ENCODE peak calls at places on chromosomes 4 and X, in six cellular contexts. One of them, this sample, is unnamed.

GRCh38 chr4:107997001-107997788 is 7.5 kb downstream of the HADH start:
- ATAC-seq in HCT116: no peak
- ATAC-seq in right lobe of liver: peak; percentile 15
- ATAC-seq in A549: no peak
- ATAC-seq in gastrocnemius medialis: peak; percentile 87
- ATAC-seq in body of pancreas: peak; percentile 49
- ATAC-seq in this sample: peak; percentile 90

GRCh38 chr4:7719354-7720174 is 220.1 kb downstream of the AFAP1 start:
- ATAC-seq in HCT116: peak; percentile 93
- ATAC-seq in right lobe of liver: peak; percentile 82
- ATAC-seq in A549: peak; percentile 93
- ATAC-seq in gastrocnemius medialis: no peak
- ATAC-seq in body of pancreas: peak; percentile 58
- ATAC-seq in this sample: peak; percentile 76

GRCh38 chrX:79065696-79066095 is 78.8 kb upstream of the GPR174 start:
- ATAC-seq in HCT116: no peak
- ATAC-seq in right lobe of liver: no peak
- ATAC-seq in A549: no peak
- ATAC-seq in gastrocnemius medialis: no peak
- ATAC-seq in body of pancreas: no peak
- ATAC-seq in this sample: no peak

GRCh38 chr4:126595643-126596042 is 1037.1 kb upstream of the INTU start:
- ATAC-seq in HCT116: no peak
- ATAC-seq in right lobe of liver: no peak
- ATAC-seq in A549: no peak
- ATAC-seq in gastrocnemius medialis: no peak
- ATAC-seq in body of pancreas: no peak
- ATAC-seq in this sample: no peak

GRCh38 chr4:88110826-88111225 is 47.6 kb downstream of the ABCG2 start:
- ATAC-seq in HCT116: no peak
- ATAC-seq in right lobe of liver: peak; percentile 62
- ATAC-seq in A549: no peak
- ATAC-seq in gastrocnemius medialis: no peak
- ATAC-seq in body of pancreas: no peak
- ATAC-seq in this sample: no peak

GRCh38 chrX:108199691-108200090 is 108.1 kb downstream of the ATG4A start:
- ATAC-seq in HCT116: peak; percentile 44
- ATAC-seq in right lobe of liver: peak; percentile 47
- ATAC-seq in A549: peak; percentile 63
- ATAC-seq in gastrocnemius medialis: no peak
- ATAC-seq in body of pancreas: no peak
- ATAC-seq in this sample: no peak

GRCh38 chr4:76753814-76754213 is 144.1 kb downstream of the SOWAHB start:
- ATAC-seq in HCT116: peak; percentile 51
- ATAC-seq in right lobe of liver: no peak
- ATAC-seq in A549: peak; percentile 46
- ATAC-seq in gastrocnemius medialis: no peak
- ATAC-seq in body of pancreas: no peak
- ATAC-seq in this sample: no peak

GRCh38 chr4:56648245-56649151 is 32.6 kb downstream of the HOPX start:
- ATAC-seq in HCT116: no peak
- ATAC-seq in right lobe of liver: no peak
- ATAC-seq in A549: no peak
- ATAC-seq in gastrocnemius medialis: no peak
- ATAC-seq in body of pancreas: no peak
- ATAC-seq in this sample: no peak

DNA sequence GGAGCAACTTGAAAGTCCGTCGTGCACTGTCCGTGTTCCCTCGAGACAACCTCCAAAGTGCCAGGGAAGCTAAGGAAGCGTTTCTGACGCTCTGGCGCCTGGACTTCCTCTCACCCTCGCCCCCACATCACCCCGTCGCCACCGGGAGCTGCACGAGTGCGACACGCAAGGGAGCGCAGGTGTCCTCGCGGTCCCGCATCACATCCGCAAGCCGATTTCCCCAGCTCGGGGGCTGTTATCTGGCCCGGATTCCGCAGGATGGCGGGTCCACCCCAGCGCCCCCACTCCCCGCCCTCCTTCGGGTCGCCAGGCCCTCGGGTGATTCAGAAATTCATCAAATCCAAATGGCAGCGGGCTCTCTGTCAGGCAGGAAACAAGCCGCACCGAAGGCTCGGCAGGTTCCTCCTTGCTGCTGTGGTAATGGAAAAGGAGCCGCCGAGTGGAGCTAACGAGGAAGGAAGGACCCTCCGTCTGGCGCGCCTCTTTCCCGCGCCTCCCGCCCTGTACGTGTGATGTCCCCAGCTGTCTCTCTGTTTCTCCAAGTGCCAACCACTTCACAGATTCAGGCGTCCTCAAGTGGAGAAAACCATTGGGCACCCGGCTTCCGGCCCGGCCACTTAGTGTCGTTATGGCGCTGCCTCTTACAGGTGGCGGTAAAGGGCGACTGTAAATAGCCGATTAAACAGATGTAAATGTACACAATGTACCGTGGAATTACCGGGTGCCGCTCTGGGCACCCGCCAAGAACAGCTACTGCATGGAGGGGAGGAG is 901 bp upstream of the SETD7 start:
- ATAC-seq in HCT116: peak; percentile 31
- ATAC-seq in right lobe of liver: peak; percentile 34
- ATAC-seq in A549: peak; percentile 47
- ATAC-seq in gastrocnemius medialis: peak; percentile 31
- ATAC-seq in body of pancreas: peak; percentile 12
- ATAC-seq in this sample: peak; percentile 13
- TF ChIP-seq POLR2A in HCT116: no peak
- TF ChIP-seq POLR2A in right lobe of liver: no peak
- TF ChIP-seq POLR2A in A549: no peak
- TF ChIP-seq POLR2A in gastrocnemius medialis: no peak
- TF ChIP-seq POLR2A in body of pancreas: peak; percentile 69
- TF ChIP-seq POLR2A in this sample: no peak

GRCh38 chr4:122731676-122732075 is 828 bp upstream of the BBS12 start:
- ATAC-seq in HCT116: no peak
- ATAC-seq in right lobe of liver: no peak
- ATAC-seq in A549: no peak
- ATAC-seq in gastrocnemius medialis: no peak
- ATAC-seq in body of pancreas: no peak
- ATAC-seq in this sample: no peak

GRCh38 chr4:122733805-122734155 is 1.3 kb downstream of the BBS12 start:
- ATAC-seq in HCT116: no peak
- ATAC-seq in right lobe of liver: no peak
- ATAC-seq in A549: no peak
- ATAC-seq in gastrocnemius medialis: no peak
- ATAC-seq in body of pancreas: no peak
- ATAC-seq in this sample: no peak

GRCh38 chr4:122728781-122729330 is 3.6 kb upstream of the BBS12 start:
- ATAC-seq in HCT116: no peak
- ATAC-seq in right lobe of liver: no peak
- ATAC-seq in A549: no peak
- ATAC-seq in gastrocnemius medialis: no peak
- ATAC-seq in body of pancreas: no peak
- ATAC-seq in this sample: no peak

DNA sequence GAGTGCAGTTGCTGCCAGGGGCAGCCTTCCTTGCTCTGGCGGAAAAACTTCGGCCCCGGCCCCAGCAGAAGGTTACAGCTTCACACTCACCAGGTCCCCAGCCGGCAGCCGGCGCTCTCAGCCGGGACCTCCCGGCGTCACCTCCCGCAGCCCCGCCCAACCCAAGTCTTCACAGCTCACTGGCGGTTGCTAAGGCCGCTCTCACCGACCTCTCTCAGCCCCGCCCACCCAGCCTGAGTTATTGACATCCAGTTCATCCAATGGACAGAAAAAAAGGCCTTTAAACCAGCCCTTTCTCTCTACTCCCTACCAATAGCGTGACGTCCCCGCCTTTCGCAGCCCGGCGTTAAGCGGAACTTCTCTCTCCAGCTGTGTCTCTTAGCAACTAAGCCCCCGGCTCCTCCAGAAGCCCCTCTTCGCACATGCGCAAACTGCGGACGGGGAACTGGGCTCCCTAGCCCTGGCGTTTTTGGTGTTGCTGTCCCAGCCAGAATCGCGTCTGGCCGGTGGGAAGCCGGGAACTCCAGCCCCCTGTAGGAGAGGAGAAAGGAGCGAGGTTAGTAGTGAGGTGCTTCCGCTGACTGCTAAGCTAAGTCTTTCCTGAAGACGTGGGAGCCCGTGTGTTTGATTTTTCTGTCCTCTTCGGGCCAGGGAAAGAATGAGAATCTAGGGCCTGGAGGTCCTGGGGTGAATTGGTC is at the start of gene BBS12:
- ATAC-seq in HCT116: peak; percentile 97
- ATAC-seq in right lobe of liver: peak; percentile 99
- ATAC-seq in A549: peak; percentile 98
- ATAC-seq in gastrocnemius medialis: peak; percentile 100
- ATAC-seq in body of pancreas: peak; percentile 100
- ATAC-seq in this sample: peak; percentile 100
- TF ChIP-seq POLR2A in HCT116: no peak
- TF ChIP-seq POLR2A in right lobe of liver: peak; percentile 26
- TF ChIP-seq POLR2A in A549: peak; percentile 25
- TF ChIP-seq POLR2A in gastrocnemius medialis: no peak
- TF ChIP-seq POLR2A in body of pancreas: peak; percentile 80
- TF ChIP-seq POLR2A in this sample: peak; percentile 36

GRCh38 chr4:40990899-40991265 is 223.5 kb downstream of the APBB2 start:
- ATAC-seq in HCT116: no peak
- ATAC-seq in right lobe of liver: peak; percentile 57
- ATAC-seq in A549: peak; percentile 26
- ATAC-seq in gastrocnemius medialis: no peak
- ATAC-seq in body of pancreas: no peak
- ATAC-seq in this sample: no peak

GRCh38 chr4:40990202-40990898 is 224.0 kb downstream of the APBB2 start:
- ATAC-seq in HCT116: peak; percentile 63
- ATAC-seq in right lobe of liver: peak; percentile 8
- ATAC-seq in A549: peak; percentile 87
- ATAC-seq in gastrocnemius medialis: no peak
- ATAC-seq in body of pancreas: no peak
- ATAC-seq in this sample: no peak

GRCh38 chr4:40995850-40996249 is 218.5 kb downstream of the APBB2 start:
- ATAC-seq in HCT116: no peak
- ATAC-seq in right lobe of liver: no peak
- ATAC-seq in A549: no peak
- ATAC-seq in gastrocnemius medialis: no peak
- ATAC-seq in body of pancreas: no peak
- ATAC-seq in this sample: no peak

GRCh38 chr4:40991908-40992307 is 222.4 kb downstream of the APBB2 start:
- ATAC-seq in HCT116: no peak
- ATAC-seq in right lobe of liver: no peak
- ATAC-seq in A549: no peak
- ATAC-seq in gastrocnemius medialis: no peak
- ATAC-seq in body of pancreas: no peak
- ATAC-seq in this sample: no peak

DNA sequence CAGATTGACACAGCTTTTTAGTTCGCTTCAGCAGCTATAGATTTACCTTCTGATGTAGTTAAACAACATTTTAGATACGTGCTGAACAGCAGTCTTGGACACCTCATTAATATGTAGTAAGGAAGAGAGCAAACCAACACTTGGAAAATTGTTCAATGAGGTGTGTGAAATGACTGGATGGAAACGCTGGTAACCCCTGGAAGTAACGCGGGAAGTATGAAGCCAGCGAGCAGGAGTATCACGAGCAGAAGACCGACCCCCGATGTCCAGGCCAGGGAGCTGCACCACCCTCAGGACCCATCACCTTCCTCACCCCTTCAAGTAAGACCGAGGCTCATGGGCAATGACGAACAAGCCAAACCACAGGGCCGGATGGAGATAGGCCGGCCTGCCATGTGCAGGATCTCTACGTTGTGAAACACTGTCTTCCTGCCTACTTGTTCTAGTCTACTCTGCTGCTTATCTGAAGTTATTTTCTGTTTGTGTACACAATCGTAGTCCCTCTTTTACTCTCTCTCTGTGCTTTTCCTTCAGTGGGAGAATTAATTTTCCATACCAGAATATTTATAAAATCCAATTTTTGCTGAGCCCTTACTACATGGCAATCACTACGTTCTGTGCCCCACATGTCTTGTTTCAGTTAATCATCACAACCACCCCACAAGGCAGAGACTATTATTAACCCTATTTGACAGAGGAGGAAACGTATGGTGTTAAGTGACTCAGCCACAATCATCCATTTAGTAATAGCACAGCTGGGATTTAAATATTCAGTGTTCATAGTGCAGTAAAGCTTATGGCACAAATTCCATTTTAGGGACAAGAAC is 221.7 kb downstream of the APBB2 start:
- ATAC-seq in HCT116: peak; percentile 13
- ATAC-seq in right lobe of liver: peak; percentile 56
- ATAC-seq in A549: no peak
- ATAC-seq in gastrocnemius medialis: no peak
- ATAC-seq in body of pancreas: no peak
- ATAC-seq in this sample: no peak
- TF ChIP-seq POLR2A in HCT116: no peak
- TF ChIP-seq POLR2A in right lobe of liver: no peak
- TF ChIP-seq POLR2A in A549: no peak
- TF ChIP-seq POLR2A in gastrocnemius medialis: no peak
- TF ChIP-seq POLR2A in body of pancreas: no peak
- TF ChIP-seq POLR2A in this sample: no peak

GRCh38 chr4:74446193-74446868 is 1.4 kb downstream of the AREG start:
- ATAC-seq in HCT116: peak; percentile 12
- ATAC-seq in right lobe of liver: no peak
- ATAC-seq in A549: no peak
- ATAC-seq in gastrocnemius medialis: no peak
- ATAC-seq in body of pancreas: no peak
- ATAC-seq in this sample: no peak

GRCh38 chr4:74441744-74442143 is 3.2 kb upstream of the AREG start:
- ATAC-seq in HCT116: no peak
- ATAC-seq in right lobe of liver: no peak
- ATAC-seq in A549: no peak
- ATAC-seq in gastrocnemius medialis: no peak
- ATAC-seq in body of pancreas: no peak
- ATAC-seq in this sample: no peak

GRCh38 chr4:74447636-74448233 is 2.8 kb downstream of the AREG start:
- ATAC-seq in HCT116: no peak
- ATAC-seq in right lobe of liver: no peak
- ATAC-seq in A549: no peak
- ATAC-seq in gastrocnemius medialis: no peak
- ATAC-seq in body of pancreas: no peak
- ATAC-seq in this sample: no peak

GRCh38 chr4:74446896-74447295 is 2.0 kb downstream of the AREG start:
- ATAC-seq in HCT116: no peak
- ATAC-seq in right lobe of liver: no peak
- ATAC-seq in A549: no peak
- ATAC-seq in gastrocnemius medialis: no peak
- ATAC-seq in body of pancreas: no peak
- ATAC-seq in this sample: no peak

DNA sequence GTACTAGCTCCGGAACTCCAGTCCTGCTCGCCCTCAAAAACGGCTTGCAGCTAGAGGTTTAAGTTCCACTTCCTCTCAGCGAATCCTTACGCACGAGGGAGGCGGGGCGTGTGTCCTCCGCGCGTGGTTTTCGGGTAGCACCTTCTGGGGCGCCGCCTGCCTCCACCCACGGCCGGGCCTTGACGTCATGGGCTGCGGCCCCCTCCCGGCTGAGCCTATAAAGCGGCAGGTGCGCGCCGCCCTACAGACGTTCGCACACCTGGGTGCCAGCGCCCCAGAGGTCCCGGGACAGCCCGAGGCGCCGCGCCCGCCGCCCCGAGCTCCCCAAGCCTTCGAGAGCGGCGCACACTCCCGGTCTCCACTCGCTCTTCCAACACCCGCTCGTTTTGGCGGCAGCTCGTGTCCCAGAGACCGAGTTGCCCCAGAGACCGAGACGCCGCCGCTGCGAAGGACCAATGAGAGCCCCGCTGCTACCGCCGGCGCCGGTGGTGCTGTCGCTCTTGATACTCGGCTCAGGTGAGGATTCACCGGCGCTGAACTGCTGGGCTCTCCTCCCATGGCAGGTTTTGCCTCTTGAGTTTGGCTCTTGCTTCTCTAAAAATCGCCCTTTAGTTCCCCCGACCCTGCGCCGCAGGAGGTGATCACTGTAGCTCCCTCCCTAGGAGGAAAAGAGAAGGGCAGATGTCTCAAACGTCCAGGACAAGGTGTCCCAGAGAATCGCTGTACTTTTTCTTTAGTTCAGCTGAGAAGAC is at the start of gene AREG:
- ATAC-seq in HCT116: peak; percentile 85
- ATAC-seq in right lobe of liver: peak; percentile 89
- ATAC-seq in A549: peak; percentile 83
- ATAC-seq in gastrocnemius medialis: peak; percentile 88
- ATAC-seq in body of pancreas: peak; percentile 87
- ATAC-seq in this sample: peak; percentile 89
- TF ChIP-seq POLR2A in HCT116: peak; percentile 72
- TF ChIP-seq POLR2A in right lobe of liver: peak; percentile 74
- TF ChIP-seq POLR2A in A549: peak; percentile 57
- TF ChIP-seq POLR2A in gastrocnemius medialis: peak; percentile 51
- TF ChIP-seq POLR2A in body of pancreas: peak; percentile 75
- TF ChIP-seq POLR2A in this sample: peak; percentile 77